ENCODE peak calls at places on chromosomes 5 and 9, in four cellular contexts. K is DND-41, X is neural progenitor cell, U is AG04449. D is an unnamed sample.

GRCh38 chr5:67142816-67143215 is 53.8 kb downstream of the CD180 start:
- DNase-seq in K (no peak), X (no peak), U (no peak), D (no peak)

GRCh38 chr5:129904667-129905466 is 602 bp downstream of the CHSY3 start:
- DNase-seq in K (no peak), X (peak; percentile 62), U (no peak), D (peak; percentile 3)

GRCh38 chr9:110935829-110936228 is 102.4 kb downstream of the LPAR1 start:
- DNase-seq in X (no peak), U (no peak), K (no peak), D (peak; percentile 41)

GRCh38 chr9:99419099-99419498 is 197.0 kb downstream of the SEC61B start:
- DNase-seq in X (no peak), K (no peak), U (no peak), D (no peak)

GRCh38 chr9:133440884-133441283 is 18.7 kb downstream of the ADAMTS13 start:
- DNase-seq in U (no peak), X (no peak), K (no peak), D (peak; percentile 71)

GRCh38 chr5:135051399-135051798 is 17.4 kb upstream of the PITX1 start:
- DNase-seq in U (no peak), X (no peak), K (no peak), D (no peak)

GRCh38 chr9:72363908-72364678 is 915 bp downstream of the ZFAND5 start:
- DNase-seq in K (peak; percentile 70), X (peak; percentile 72), U (no peak), D (peak; percentile 83)

GRCh38 chr5:98468188-98468869 is 305.1 kb upstream of the RGMB start:
- DNase-seq in X (no peak), K (no peak), U (peak; percentile 74), D (no peak)

GRCh38 chr9:83178717-83179116 is 115.8 kb upstream of the RASEF start:
- DNase-seq in K (no peak), X (no peak), U (no peak), D (no peak)

GRCh38 chr9:20447291-20447690 is 175.0 kb downstream of the MLLT3 start:
- DNase-seq in U (no peak), K (no peak), X (no peak), D (no peak)

GRCh38 chr5:168747987-168748777 is 169.0 kb upstream of the PANK3 start:
- DNase-seq in U (no peak), X (peak; percentile 83), K (peak; percentile 39), D (peak; percentile 68)

GRCh38 chr5:150119421-150120061 is 33.2 kb upstream of the CSF1R start:
- DNase-seq in U (no peak), K (no peak), X (no peak), D (peak; percentile 24)

GRCh38 chr9:131289301-131290038 is at the start of gene PLPP7:
- DNase-seq in U (no peak), X (peak; percentile 69), K (no peak), D (peak; percentile 29)

GRCh38 chr5:95715799-95716461 is 15.2 kb upstream of the RHOBTB3 start:
- DNase-seq in U (no peak), K (no peak), X (no peak), D (peak; percentile 50)

GRCh38 chr9:121756477-121757285 is 105.2 kb downstream of the DAB2IP start:
- DNase-seq in X (peak; percentile 48), K (no peak), U (no peak), D (no peak)

GRCh38 chr5:78930742-78931141 is 54.4 kb downstream of the ARSB start:
- DNase-seq in X (peak; percentile 58), U (peak; percentile 44), K (no peak), D (no peak)

GRCh38 chr9:127896395-127897193 is 2.8 kb downstream of the ST6GALNAC6 start:
- DNase-seq in K (no peak), X (no peak), U (no peak), D (no peak)

GRCh38 chr5:137870647-137871339 is 3.1 kb downstream of the MYOT start:
- DNase-seq in X (no peak), K (no peak), U (no peak), D (no peak)

GRCh38 chr9:14645648-14646047 is 47.6 kb downstream of the ZDHHC21 start:
- DNase-seq in K (no peak), X (no peak), U (no peak), D (no peak)

GRCh38 chr9:85914108-85914507 is 26.8 kb upstream of the NAA35 start:
- DNase-seq in X (no peak), U (no peak), K (no peak), D (no peak)

GRCh38 chr5:154642499-154643245 is 112.5 kb upstream of the LARP1 start:
- DNase-seq in K (no peak), X (peak; percentile 31), U (no peak), D (no peak)

GRCh38 chr5:96070625-96071246 is 109.1 kb upstream of the ELL2 start:
- DNase-seq in X (no peak), U (no peak), K (no peak), D (no peak)

GRCh38 chr5:132086277-132086794 is 12.7 kb downstream of the CSF2 start:
- DNase-seq in K (no peak), X (no peak), U (no peak), D (no peak)

GRCh38 chr9:117763314-117763713 is 59.1 kb downstream of the TLR4 start:
- DNase-seq in U (no peak), K (no peak), X (no peak), D (no peak)

DNA sequence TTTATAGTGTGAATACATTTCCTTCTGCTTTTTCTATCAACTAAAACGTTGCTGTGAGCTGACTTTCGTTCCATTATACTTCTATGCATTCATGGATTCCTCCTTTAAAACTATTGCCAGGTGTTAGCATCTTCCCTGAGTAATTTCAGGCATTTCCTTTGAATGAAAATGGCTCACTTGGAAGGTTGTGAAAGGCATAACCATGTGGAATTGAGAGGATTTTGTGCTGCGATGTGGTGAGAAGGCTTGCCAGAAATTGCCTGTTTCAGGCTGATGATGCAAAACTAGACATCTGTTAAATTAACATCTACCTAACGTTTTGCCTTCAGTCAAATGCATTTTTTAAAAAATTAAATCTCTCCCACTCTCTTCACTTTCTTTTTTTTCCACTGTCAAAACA is 741.7 kb upstream of the WWC1 start:
- DNase-seq in U (no peak), X (no peak), K (no peak), D (no peak)
- H3K4me3 ChIP-seq in U (no peak overlapping the region), X (no peak overlapping the region), K (no peak overlapping the region), D (no peak overlapping the region)

GRCh38 chr9:87810008-87810407 is 72.7 kb upstream of the SPATA31E1 start:
- DNase-seq in U (no peak), K (no peak), X (no peak), D (no peak)

GRCh38 chr9:87812375-87813118 is 70.1 kb upstream of the SPATA31E1 start:
- DNase-seq in K (no peak), X (peak; percentile 55), U (peak; percentile 28), D (peak; percentile 12)

GRCh38 chr9:87816041-87816440 is 66.6 kb upstream of the SPATA31E1 start:
- DNase-seq in X (no peak), U (no peak), K (no peak), D (no peak)

GRCh38 chr9:87810691-87811178 is 71.9 kb upstream of the SPATA31E1 start:
- DNase-seq in U (no peak), X (no peak), K (no peak), D (no peak)

DNA sequence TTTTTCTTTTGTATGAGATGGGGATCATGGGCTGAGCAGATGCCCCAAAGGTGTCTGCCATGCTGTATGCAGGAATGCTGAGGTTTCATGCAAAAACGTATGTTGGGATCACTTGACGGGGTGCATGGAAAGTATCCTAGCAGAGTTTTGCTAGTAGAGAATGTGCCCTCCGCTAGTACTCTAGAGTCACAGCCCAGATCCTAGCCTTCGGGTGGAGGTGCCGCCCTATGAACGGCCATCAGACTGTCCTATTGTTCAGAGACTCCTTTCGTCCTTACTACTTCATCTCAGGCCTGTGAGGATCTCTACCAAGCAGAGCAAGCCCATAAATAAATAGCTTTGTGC is 69.6 kb upstream of the SPATA31E1 start:
- DNase-seq in X (no peak), K (no peak), U (no peak), D (no peak)
- TF ChIP-seq CTCF in X (no peak), K (no peak), U (no peak), D (no peak)

GRCh38 chr5:180332051-180332517 is 21.1 kb downstream of the GFPT2 start:
- DNase-seq in K (no peak), U (no peak), X (peak; percentile 80), D (no peak)
- H3K4me3 ChIP-seq in K (no peak overlapping the region), U (no peak overlapping the region), X (peak overlapping the region; percentile 13), D (no peak overlapping the region)

GRCh38 chr9:76292658-76293057 is 101.6 kb downstream of the RFK start:
- DNase-seq in K (no peak), U (no peak), X (no peak), D (no peak)

GRCh38 chr9:76296561-76297276 is 97.5 kb downstream of the RFK start:
- DNase-seq in X (no peak), K (no peak), U (no peak), D (no peak)

GRCh38 chr9:76297721-76298239 is 96.4 kb downstream of the RFK start:
- DNase-seq in X (no peak), K (no peak), U (no peak), D (no peak)

GRCh38 chr9:76292246-76292645 is 102.0 kb downstream of the RFK start:
- DNase-seq in K (no peak), U (no peak), X (no peak), D (no peak)

DNA sequence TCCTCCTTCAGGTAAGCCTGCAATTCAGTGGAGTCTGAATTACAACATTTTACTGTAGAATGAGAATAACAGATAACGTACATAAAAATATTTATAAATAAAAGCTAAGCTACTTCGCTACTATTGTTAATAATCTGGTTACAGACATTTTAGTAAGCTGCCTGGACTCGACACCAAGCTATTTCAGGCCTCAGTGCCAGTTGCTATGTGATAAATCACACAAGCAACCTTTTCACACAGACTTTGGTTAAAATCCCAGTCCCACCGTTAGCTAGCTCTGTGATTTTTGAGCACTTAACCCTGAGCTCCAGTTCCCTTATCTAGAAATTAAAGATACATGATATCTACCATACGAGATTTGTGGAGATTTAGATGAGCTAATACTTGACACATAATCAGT is 99.9 kb downstream of the RFK start:
- DNase-seq in X (no peak), K (no peak), U (no peak), D (no peak)
- TF ChIP-seq CTCF in X (no peak), K (no peak), U (no peak), D (no peak)

GRCh38 chr5:32017638-32018429 is 156.3 kb downstream of the GOLPH3 start:
- DNase-seq in K (no peak), X (no peak), U (no peak), D (no peak)
- H3K4me3 ChIP-seq in K (no peak overlapping the region), X (no peak overlapping the region), U (no peak overlapping the region), D (no peak overlapping the region)

DNA sequence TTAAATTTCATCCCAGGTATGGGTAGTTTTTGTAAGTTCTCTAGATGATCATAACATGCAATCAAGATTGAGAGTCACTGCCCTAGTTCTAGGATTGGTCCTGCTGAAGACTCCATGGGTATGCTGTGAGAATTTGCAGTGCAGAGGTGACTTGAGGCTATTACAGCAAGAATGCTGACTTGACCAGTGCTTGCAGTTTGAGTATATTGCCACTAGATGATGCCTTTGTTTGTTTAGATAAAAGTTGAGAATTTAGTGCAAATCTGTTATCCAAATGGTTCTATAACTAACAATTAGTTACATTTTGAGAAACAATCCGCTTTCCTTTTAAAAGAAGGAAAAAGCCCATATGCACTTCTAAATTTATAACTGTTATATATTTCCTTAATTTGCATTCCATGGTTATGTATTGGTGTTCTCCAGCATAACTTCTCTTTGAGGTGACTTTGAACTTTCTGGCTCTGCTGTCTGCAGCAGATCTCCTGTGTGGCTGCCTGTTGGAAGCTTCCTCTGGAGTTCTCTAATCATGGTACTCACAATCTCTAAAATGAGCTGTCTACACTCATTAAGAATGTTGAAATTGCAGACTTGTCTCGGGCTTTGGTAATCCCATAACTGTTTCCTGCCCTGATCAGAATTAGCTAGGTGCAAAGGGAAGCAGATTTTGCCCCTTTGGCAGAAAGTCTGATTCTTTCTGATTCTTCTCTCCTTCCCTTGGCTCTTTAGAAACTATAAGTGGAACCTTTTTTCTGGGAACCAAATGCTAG is 24.9 kb downstream of the MELK start:
- DNase-seq in U (no peak), K (no peak), X (peak; percentile 30), D (peak; percentile 42)
- TF ChIP-seq CTCF in U (peak; percentile 66), K (peak; percentile 50), X (peak; percentile 46), D (peak; percentile 43)

GRCh38 chr5:6222121-6222520 is 156.2 kb downstream of the MED10 start:
- DNase-seq in X (no peak), U (no peak), K (no peak), D (peak; percentile 26)
- H3K4me3 ChIP-seq in X (no peak overlapping the region), U (no peak overlapping the region), K (no peak overlapping the region), D (no peak overlapping the region)